ENCODE peak calls at places on chromosome 7, in six cellular contexts. B is central memory CD4-positive, alpha-beta T cell; J is midbrain; Z is thyroid gland; G is HT1080; E is aorta. U is an unnamed sample.

GRCh38 chr7:76343294-76343930 is 15.4 kb downstream of the YWHAG start:
- DNase-seq in E (no peak), J (no peak), Z (no peak), G (peak; percentile 53), B (no peak), U (no peak)

GRCh38 chr7:69402696-69403095 is 195.6 kb upstream of the AUTS2 start:
- DNase-seq in B (no peak), J (no peak), E (no peak), G (no peak), Z (no peak), U (peak; percentile 48)

GRCh38 chr7:113086928-113087277 is 276 bp upstream of the GPR85 start:
- DNase-seq in Z (no peak), E (no peak), G (no peak), B (no peak), J (no peak), U (peak; percentile 4)

GRCh38 chr7:121994625-121995410 is 121.9 kb downstream of the PTPRZ1 start:
- DNase-seq in B (no peak), J (peak; percentile 73), Z (peak; percentile 46), E (peak; percentile 54), G (peak; percentile 60), U (peak; percentile 84)

GRCh38 chr7:38932509-38933168 is 23.6 kb upstream of the VPS41 start:
- DNase-seq in G (peak; percentile 11), E (peak; percentile 78), B (no peak), Z (peak; percentile 34), J (peak; percentile 57), U (peak; percentile 80)

GRCh38 chr7:30135551-30136271 is 925 bp downstream of the MTURN start:
- DNase-seq in J (peak; percentile 74), G (peak; percentile 21), E (peak; percentile 80), B (peak; percentile 51), Z (peak; percentile 65), U (peak; percentile 59)

GRCh38 chr7:112205348-112206237 is 606 bp downstream of the DOCK4 start:
- DNase-seq in Z (peak; percentile 54), B (peak; percentile 17), G (peak; percentile 57), J (peak; percentile 72), E (peak; percentile 80), U (peak; percentile 33)

GRCh38 chr7:64192148-64192704 is 14.8 kb upstream of the ZNF735 start:
- DNase-seq in G (no peak), J (no peak), E (no peak), Z (no peak), B (no peak), U (no peak)

GRCh38 chr7:81150951-81151361 is 232.1 kb upstream of the SEMA3C start:
- DNase-seq in B (no peak), Z (no peak), E (peak; percentile 30), G (peak; percentile 32), J (peak; percentile 34), U (peak; percentile 77)

GRCh38 chr7:21757537-21758282 is 188.0 kb downstream of the CDCA7L start:
- DNase-seq in B (no peak), E (no peak), G (no peak), J (no peak), Z (peak; percentile 53), U (no peak)

GRCh38 chr7:85471312-85471711 is 284.5 kb upstream of the SEMA3D start:
- DNase-seq in B (no peak), E (no peak), G (no peak), Z (no peak), J (no peak), U (peak; percentile 28)

GRCh38 chr7:7568553-7568952 is 1.9 kb downstream of the MIOS start:
- DNase-seq in J (no peak), B (no peak), G (no peak), E (no peak), Z (no peak), U (no peak)

GRCh38 chr7:142459557-142459963 is 201.7 kb upstream of the PRSS58 start:
- DNase-seq in G (peak; percentile 57), J (peak; percentile 50), B (peak; percentile 28), Z (peak; percentile 9), E (no peak), U (peak; percentile 67)

GRCh38 chr7:128710391-128710930 is 28.7 kb upstream of the CALU start:
- DNase-seq in E (no peak), B (no peak), Z (no peak), G (no peak), J (no peak), U (no peak)

GRCh38 chr7:1289681-1290261 is 57.1 kb downstream of the UNCX start:
- DNase-seq in E (peak; percentile 47), J (no peak), Z (no peak), G (no peak), B (no peak), U (no peak)

GRCh38 chr7:134690016-134690415 is 43.4 kb downstream of the BPGM start:
- DNase-seq in J (peak; percentile 70), B (no peak), G (peak; percentile 29), E (no peak), Z (no peak), U (peak; percentile 64)

GRCh38 chr7:30091431-30092386 is 43.1 kb upstream of the MTURN start:
- DNase-seq in E (no peak), J (peak; percentile 11), B (no peak), Z (no peak), G (peak; percentile 76), U (peak; percentile 38)